ENCODE peak calls at places on chromosomes 1 and 21, in six cellular contexts. V is myocyte; Z is NCI-H524 treated with DMSO at 0.1 percent for 48 hours; U is neural progenitor cell; F is mammary epithelial cell; P is activated T-cell treated with anti-CD3 and anti-CD28 coated beads, Interleukin-2, amount 50 U/mL, for 4 hours. K is an unnamed sample.
A peak's percentile ranks its signal among the peaks of the same experiment; 100 is the strongest.

GRCh38 chr21:45228656-45229240 is 58.9 kb downstream of the POFUT2 start:
- DNase-seq in V (no peak), F (no peak), U (no peak), Z (no peak), P (no peak), K (peak; percentile 55)

GRCh38 chr21:35136586-35137254 is 87.6 kb upstream of the RUNX1 start:
- DNase-seq in U (no peak), V (peak; percentile 86), Z (no peak), P (no peak), F (peak; percentile 82), K (peak; percentile 96)

GRCh38 chr1:60428161-60428560 is 354.6 kb upstream of the C1orf87 start:
- DNase-seq in Z (peak; percentile 54), V (no peak), P (no peak), U (no peak), F (no peak), K (no peak)

GRCh38 chr21:42193131-42193671 is 25.7 kb upstream of the ABCG1 start:
- DNase-seq in P (peak; percentile 43), F (peak; percentile 88), V (peak; percentile 6), U (no peak), Z (no peak), K (peak; percentile 81)

GRCh38 chr1:111505641-111506119 is 2.2 kb upstream of the ADORA3 start:
- DNase-seq in P (no peak), U (no peak), F (no peak), V (no peak), Z (no peak), K (no peak)

GRCh38 chr21:28445081-28445830 is 547.4 kb downstream of the LTN1 start:
- DNase-seq in Z (no peak), P (no peak), U (no peak), F (peak; percentile 23), V (no peak), K (no peak)

GRCh38 chr1:26020390-26020789 is 1.2 kb upstream of the EXTL1 start:
- DNase-seq in Z (no peak), P (no peak), F (peak; percentile 27), U (no peak), V (peak; percentile 85), K (no peak)

GRCh38 chr1:40257313-40257687 is 736 bp upstream of the ZMPSTE24 start:
- DNase-seq in U (no peak), P (no peak), Z (no peak), V (no peak), F (no peak), K (no peak)

GRCh38 chr1:15948600-15949452 is 27.1 kb downstream of the ZBTB17 start:
- DNase-seq in P (peak; percentile 51), F (peak; percentile 94), V (peak; percentile 98), Z (no peak), U (no peak), K (peak; percentile 85)

GRCh38 chr1:29712801-29713200 is 476.5 kb downstream of the PTPRU start:
- DNase-seq in V (no peak), F (no peak), P (no peak), Z (no peak), U (no peak), K (no peak)

GRCh38 chr21:44353200-44353970 is at the start of gene TRPM2:
- DNase-seq in V (no peak), U (no peak), Z (no peak), P (peak; percentile 29), F (no peak), K (no peak)

GRCh38 chr1:14896381-14897079 is 257.0 kb upstream of the TMEM51 start:
- DNase-seq in V (no peak), Z (no peak), F (no peak), U (no peak), P (no peak), K (peak; percentile 21)

GRCh38 chr1:53625049-53625448 is 113.9 kb downstream of the GLIS1 start:
- DNase-seq in Z (no peak), F (no peak), V (peak; percentile 10), P (no peak), U (no peak), K (no peak)

GRCh38 chr1:227305894-227306626 is 12.2 kb downstream of the CDC42BPA start:
- DNase-seq in U (no peak), F (no peak), Z (no peak), P (no peak), V (no peak), K (no peak)

GRCh38 chr21:42850866-42851391 is 28.4 kb downstream of the WDR4 start:
- DNase-seq in U (peak; percentile 30), Z (no peak), P (no peak), F (no peak), V (no peak), K (peak; percentile 30)

GRCh38 chr1:203089651-203090045 is 3.8 kb upstream of the MYOG start:
- DNase-seq in U (peak; percentile 45), F (no peak), Z (peak; percentile 28), P (no peak), V (peak; percentile 86), K (no peak)

GRCh38 chr1:225517697-225518096 is 89.9 kb upstream of the LBR start:
- DNase-seq in Z (no peak), U (no peak), P (no peak), F (no peak), V (peak; percentile 38), K (no peak)

GRCh38 chr1:2330511-2331199 is 60.7 kb downstream of the MORN1 start:
- DNase-seq in P (no peak), F (no peak), Z (no peak), V (peak; percentile 89), U (no peak), K (peak; percentile 38)

GRCh38 chr1:104780470-104781078 is 1030.9 kb downstream of the AMY1C start:
- DNase-seq in F (peak; percentile 1), Z (peak; percentile 32), P (no peak), U (peak; percentile 50), V (peak; percentile 3), K (peak; percentile 4)

GRCh38 chr1:31987231-31987630 is 26.4 kb upstream of the KHDRBS1 start:
- DNase-seq in Z (peak; percentile 26), P (no peak), V (no peak), U (peak; percentile 39), F (no peak), K (peak; percentile 26)

GRCh38 chr1:208501542-208501941 is 257.4 kb upstream of the PLXNA2 start:
- DNase-seq in U (no peak), P (no peak), F (no peak), V (no peak), Z (no peak), K (no peak)

GRCh38 chr1:229094476-229095311 is 176.2 kb upstream of the RAB4A start:
- DNase-seq in U (no peak), V (no peak), Z (no peak), P (no peak), F (peak; percentile 53), K (peak; percentile 89)

GRCh38 chr21:26224351-26224750 is 53.8 kb upstream of the APP start:
- DNase-seq in P (no peak), V (no peak), U (no peak), F (no peak), Z (no peak), K (no peak)

GRCh38 chr1:6831368-6831767 is 46.1 kb downstream of the CAMTA1 start:
- DNase-seq in F (no peak), P (no peak), U (no peak), V (peak; percentile 2), Z (no peak), K (no peak)

GRCh38 chr1:85569122-85569521 is 11.4 kb upstream of the CCN1 start:
- DNase-seq in U (no peak), Z (no peak), F (peak; percentile 59), V (peak; percentile 44), P (no peak), K (peak; percentile 41)

GRCh38 chr21:27649323-27649722 is 682.4 kb upstream of the ADAMTS5 start:
- DNase-seq in Z (no peak), P (no peak), V (peak; percentile 56), U (no peak), F (peak; percentile 88), K (peak; percentile 53)

GRCh38 chr1:7632681-7633080 is 138.4 kb upstream of the VAMP3 start:
- DNase-seq in Z (no peak), V (no peak), U (no peak), P (no peak), F (no peak), K (no peak)

GRCh38 chr1:2449636-2450454 is 26.2 kb upstream of the PLCH2 start:
- DNase-seq in F (no peak), Z (no peak), P (no peak), V (peak; percentile 69), U (no peak), K (no peak)

GRCh38 chr1:42429623-42430022 is 26.2 kb downstream of the ZMYND12 start:
- DNase-seq in F (no peak), Z (no peak), P (no peak), U (no peak), V (no peak), K (no peak)

GRCh38 chr21:45328198-45329087 is 40.7 kb upstream of the POFUT2 start:
- DNase-seq in F (no peak), P (no peak), V (no peak), Z (no peak), U (no peak), K (no peak)

GRCh38 chr1:230631477-230631876 is 10.8 kb upstream of the COG2 start:
- DNase-seq in F (no peak), Z (no peak), V (no peak), P (no peak), U (no peak), K (no peak)

GRCh38 chr1:59707216-59707615 is 107.5 kb upstream of the HOOK1 start:
- DNase-seq in U (no peak), P (no peak), Z (no peak), F (peak; percentile 79), V (peak; percentile 78), K (peak; percentile 84)

GRCh38 chr1:20380616-20381035 is 90.0 kb downstream of the VWA5B1 start:
- DNase-seq in Z (no peak), U (no peak), V (peak; percentile 48), P (no peak), F (peak; percentile 38), K (peak; percentile 81)

GRCh38 chr1:21165076-21165475 is 11.6 kb downstream of the EIF4G3 start:
- DNase-seq in P (no peak), Z (no peak), V (no peak), U (no peak), F (no peak), K (no peak)

GRCh38 chr1:206117151-206117948 is at the start of gene AVPR1B:
- DNase-seq in Z (peak; percentile 21), F (peak; percentile 37), V (peak; percentile 54), U (peak; percentile 75), P (no peak), K (peak; percentile 18)

GRCh38 chr1:209199822-209200221 is 383.7 kb upstream of the CAMK1G start:
- DNase-seq in Z (no peak), U (peak; percentile 68), P (no peak), F (no peak), V (no peak), K (no peak)

GRCh38 chr1:27518808-27519207 is 28.8 kb upstream of the WASF2 start:
- DNase-seq in F (no peak), V (no peak), U (no peak), Z (no peak), P (no peak), K (no peak)

GRCh38 chr1:7536891-7537591 is 234.1 kb upstream of the VAMP3 start:
- DNase-seq in V (no peak), P (no peak), Z (no peak), U (no peak), F (no peak), K (no peak)

GRCh38 chr1:112172294-112172882 is 182.9 kb upstream of the KCND3 start:
- DNase-seq in Z (no peak), V (peak; percentile 72), U (peak; percentile 90), F (peak; percentile 48), P (no peak), K (peak; percentile 53)